ENCODE peak calls at places on chromosomes 13 and 19, in five cellular contexts. J is activated B cell treated with CpG ODN at 0.5 μM for 24 hours; C is stimulated activated CD8-positive, alpha-beta memory T cell treated with anti-CD3 and anti-CD28 coated beads, Interleukin-7, amount 100 ng/mL, for 48 hours; E is HS-5; O is HCT116. B is an unnamed sample.

GRCh38 chr13:107865643-107866006 is 349.7 kb downstream of the LIG4 start:
- DNase-seq in J (no peak), C (no peak), E (no peak), O (no peak), B (no peak)

GRCh38 chr13:42574011-42574410 is at the start of gene TNFSF11:
- DNase-seq in J (peak; percentile 20), C (no peak), E (no peak), O (no peak), B (no peak)

GRCh38 chr13:41034862-41035261 is 15.7 kb upstream of the ELF1 start:
- DNase-seq in J (no peak), C (no peak), E (no peak), O (no peak), B (no peak)

GRCh38 chr19:38280030-38280921 is 15.9 kb downstream of the SPINT2 start:
- DNase-seq in J (no peak), C (no peak), E (no peak), O (no peak), B (no peak)

GRCh38 chr13:31160857-31161582 is 684 bp downstream of the HSPH1 start:
- DNase-seq in J (peak; percentile 55), C (peak; percentile 58), E (no peak), O (no peak), B (no peak)

GRCh38 chr13:20927858-20928257 is 25.3 kb upstream of the XPO4 start:
- DNase-seq in J (no peak), C (no peak), E (no peak), O (no peak), B (no peak)

GRCh38 chr13:79936368-79937136 is 404.4 kb downstream of the SPRY2 start:
- DNase-seq in J (no peak), C (no peak), E (peak; percentile 91), O (no peak), B (peak; percentile 99)

GRCh38 chr13:114035583-114036501 is 62.0 kb upstream of the C13orf46 start:
- DNase-seq in J (no peak), C (no peak), E (no peak), O (no peak), B (no peak)

GRCh38 chr19:45717983-45718650 is 12.6 kb downstream of the FBXO46 start:
- DNase-seq in J (no peak), C (no peak), E (no peak), O (no peak), B (no peak)

GRCh38 chr13:39787086-39787487 is 131.6 kb downstream of the COG6 start:
- DNase-seq in J (no peak), C (no peak), E (no peak), O (no peak), B (no peak)

GRCh38 chr13:52003551-52003950 is 7.7 kb downstream of the ATP7B start:
- DNase-seq in J (no peak), C (no peak), E (no peak), O (no peak), B (no peak)

GRCh38 chr19:10419646-10420443 is 493 bp upstream of the PDE4A start:
- DNase-seq in J (no peak), C (no peak), E (no peak), O (peak; percentile 84), B (no peak)

GRCh38 chr13:36431204-36432105 is 840 bp upstream of the CCNA1 start:
- DNase-seq in J (peak; percentile 30), C (no peak), E (no peak), O (no peak), B (no peak)

GRCh38 chr19:13899393-13899792 is 6.5 kb downstream of the BRME1 start:
- DNase-seq in J (no peak), C (no peak), E (no peak), O (no peak), B (no peak)

GRCh38 chr13:90103099-90103784 is 1244.2 kb upstream of the MIR17HG start:
- DNase-seq in J (no peak), C (no peak), E (no peak), O (no peak), B (no peak)

GRCh38 chr13:110920038-110920437 is 5.2 kb upstream of the ANKRD10 start:
- DNase-seq in J (no peak), C (no peak), E (no peak), O (no peak), B (no peak)

GRCh38 chr13:113491418-113491883 is 940 bp upstream of the DCUN1D2 start:
- DNase-seq in J (no peak), C (no peak), E (no peak), O (no peak), B (no peak)

GRCh38 chr13:32087955-32088747 is 56.6 kb downstream of the FRY start:
- DNase-seq in J (no peak), C (no peak), E (no peak), O (no peak), B (no peak)

GRCh38 chr19:31232871-31233270 is 116.4 kb downstream of the TSHZ3 start:
- DNase-seq in J (no peak), C (no peak), E (peak; percentile 91), O (no peak), B (peak; percentile 68)

GRCh38 chr19:46613525-46613924 is 11.4 kb downstream of the PTGIR start:
- DNase-seq in J (no peak), C (no peak), E (no peak), O (no peak), B (no peak)

GRCh38 chr19:19488875-19489690 is 26.3 kb downstream of the TSSK6 start:
- DNase-seq in J (peak; percentile 53), C (peak; percentile 80), E (peak; percentile 98), O (peak; percentile 89), B (peak; percentile 81)

GRCh38 chr19:27672309-27673047 is 1540.5 kb downstream of the UQCRFS1 start:
- DNase-seq in J (no peak), C (no peak), E (no peak), O (no peak), B (no peak)

B was measured in non-pigmented ciliary epithelial cell.